ENCODE peak calls at places on chromosomes 2 and 18, in five cellular contexts. One of them, this sample, is unnamed.

GRCh38 chr2:141522702-141523101 is 608.1 kb downstream of the LRP1B start:
- DNase-seq in H9: no peak
- DNase-seq in neuronal stem cell: no peak
- DNase-seq in H1: no peak
- DNase-seq in trophoblast cell: no peak
- DNase-seq in this sample: no peak

GRCh38 chr2:181947273-181947672 is 38.4 kb upstream of the PPP1R1C start:
- DNase-seq in H9: no peak
- DNase-seq in neuronal stem cell: no peak
- DNase-seq in H1: no peak
- DNase-seq in trophoblast cell: peak; percentile 67
- DNase-seq in this sample: no peak

GRCh38 chr2:237875234-237876055 is 16.0 kb downstream of the RAMP1 start:
- DNase-seq in H9: no peak
- DNase-seq in neuronal stem cell: no peak
- DNase-seq in H1: no peak
- DNase-seq in trophoblast cell: no peak
- DNase-seq in this sample: no peak

GRCh38 chr2:239222346-239223028 is 178.3 kb downstream of the HDAC4 start:
- DNase-seq in H9: no peak
- DNase-seq in neuronal stem cell: no peak
- DNase-seq in H1: no peak
- DNase-seq in trophoblast cell: peak; percentile 7
- DNase-seq in this sample: peak; percentile 47

GRCh38 chr18:41814651-41815050 is 140.4 kb upstream of the PIK3C3 start:
- DNase-seq in H9: no peak
- DNase-seq in neuronal stem cell: no peak
- DNase-seq in H1: no peak
- DNase-seq in trophoblast cell: no peak
- DNase-seq in this sample: no peak

GRCh38 chr2:173750332-173750731 is 214.8 kb downstream of the SP3 start:
- DNase-seq in H9: peak; percentile 53
- DNase-seq in neuronal stem cell: peak; percentile 33
- DNase-seq in H1: no peak
- DNase-seq in trophoblast cell: no peak
- DNase-seq in this sample: peak; percentile 25

GRCh38 chr2:105857076-105857740 is 112.5 kb downstream of the NCK2 start:
- DNase-seq in H9: no peak
- DNase-seq in neuronal stem cell: no peak
- DNase-seq in H1: no peak
- DNase-seq in trophoblast cell: no peak
- DNase-seq in this sample: no peak

GRCh38 chr2:173374634-173375033 is 20.0 kb downstream of the CDCA7 start:
- DNase-seq in H9: no peak
- DNase-seq in neuronal stem cell: no peak
- DNase-seq in H1: no peak
- DNase-seq in trophoblast cell: no peak
- DNase-seq in this sample: no peak

GRCh38 chr2:201383156-201383555 is 26.0 kb upstream of the FLACC1 start:
- DNase-seq in H9: no peak
- DNase-seq in neuronal stem cell: no peak
- DNase-seq in H1: no peak
- DNase-seq in trophoblast cell: no peak
- DNase-seq in this sample: no peak

GRCh38 chr18:12317664-12318333 is 9.8 kb downstream of the TUBB6 start:
- DNase-seq in H9: no peak
- DNase-seq in neuronal stem cell: no peak
- DNase-seq in H1: no peak
- DNase-seq in trophoblast cell: peak; percentile 81
- DNase-seq in this sample: peak; percentile 85

GRCh38 chr2:128786800-128787478 is 468.3 kb upstream of the HS6ST1 start:
- DNase-seq in H9: peak; percentile 48
- DNase-seq in neuronal stem cell: peak; percentile 32
- DNase-seq in H1: no peak
- DNase-seq in trophoblast cell: no peak
- DNase-seq in this sample: peak; percentile 1

GRCh38 chr2:116180072-116180471 is 1634.4 kb upstream of the DDX18 start:
- DNase-seq in H9: no peak
- DNase-seq in neuronal stem cell: no peak
- DNase-seq in H1: no peak
- DNase-seq in trophoblast cell: no peak
- DNase-seq in this sample: no peak

GRCh38 chr2:121343191-121343590 is 58.2 kb upstream of the TFCP2L1 start:
- DNase-seq in H9: no peak
- DNase-seq in neuronal stem cell: no peak
- DNase-seq in H1: no peak
- DNase-seq in trophoblast cell: peak; percentile 44
- DNase-seq in this sample: no peak

GRCh38 chr2:182477774-182478173 is 50.9 kb upstream of the PDE1A start:
- DNase-seq in H9: no peak
- DNase-seq in neuronal stem cell: no peak
- DNase-seq in H1: no peak
- DNase-seq in trophoblast cell: peak; percentile 15
- DNase-seq in this sample: no peak

GRCh38 chr2:95526360-95527341 is 42.1 kb upstream of the TRIM43B start:
- DNase-seq in H9: no peak
- DNase-seq in neuronal stem cell: no peak
- DNase-seq in H1: no peak
- DNase-seq in trophoblast cell: peak; percentile 37
- DNase-seq in this sample: peak; percentile 67

GRCh38 chr2:199999166-199999565 is 43.8 kb downstream of the MAIP1 start:
- DNase-seq in H9: no peak
- DNase-seq in neuronal stem cell: no peak
- DNase-seq in H1: no peak
- DNase-seq in trophoblast cell: peak; percentile 20
- DNase-seq in this sample: peak; percentile 13

GRCh38 chr2:56448403-56448998 is 264.7 kb downstream of the CCDC85A start:
- DNase-seq in H9: no peak
- DNase-seq in neuronal stem cell: no peak
- DNase-seq in H1: no peak
- DNase-seq in trophoblast cell: no peak
- DNase-seq in this sample: no peak

GRCh38 chr2:127479219-127479825 is 47.0 kb downstream of the IWS1 start:
- DNase-seq in H9: no peak
- DNase-seq in neuronal stem cell: peak; percentile 47
- DNase-seq in H1: no peak
- DNase-seq in trophoblast cell: peak; percentile 79
- DNase-seq in this sample: peak; percentile 73

GRCh38 chr2:6972067-6972710 is 55.0 kb downstream of the RNF144A start:
- DNase-seq in H9: no peak
- DNase-seq in neuronal stem cell: no peak
- DNase-seq in H1: no peak
- DNase-seq in trophoblast cell: no peak
- DNase-seq in this sample: no peak

GRCh38 chr2:37782155-37782673 is 110.8 kb upstream of the CDC42EP3 start:
- DNase-seq in H9: no peak
- DNase-seq in neuronal stem cell: no peak
- DNase-seq in H1: no peak
- DNase-seq in trophoblast cell: no peak
- DNase-seq in this sample: no peak

GRCh38 chr2:37780097-37780676 is 108.7 kb upstream of the CDC42EP3 start:
- DNase-seq in H9: no peak
- DNase-seq in neuronal stem cell: no peak
- DNase-seq in H1: no peak
- DNase-seq in trophoblast cell: no peak
- DNase-seq in this sample: peak; percentile 68

GRCh38 chr2:37779123-37779522 is 107.7 kb upstream of the CDC42EP3 start:
- DNase-seq in H9: no peak
- DNase-seq in neuronal stem cell: no peak
- DNase-seq in H1: no peak
- DNase-seq in trophoblast cell: no peak
- DNase-seq in this sample: peak; percentile 59

GRCh38 chr2:37781028-37781427 is 109.6 kb upstream of the CDC42EP3 start:
- DNase-seq in H9: no peak
- DNase-seq in neuronal stem cell: no peak
- DNase-seq in H1: no peak
- DNase-seq in trophoblast cell: no peak
- DNase-seq in this sample: peak; percentile 86

DNA sequence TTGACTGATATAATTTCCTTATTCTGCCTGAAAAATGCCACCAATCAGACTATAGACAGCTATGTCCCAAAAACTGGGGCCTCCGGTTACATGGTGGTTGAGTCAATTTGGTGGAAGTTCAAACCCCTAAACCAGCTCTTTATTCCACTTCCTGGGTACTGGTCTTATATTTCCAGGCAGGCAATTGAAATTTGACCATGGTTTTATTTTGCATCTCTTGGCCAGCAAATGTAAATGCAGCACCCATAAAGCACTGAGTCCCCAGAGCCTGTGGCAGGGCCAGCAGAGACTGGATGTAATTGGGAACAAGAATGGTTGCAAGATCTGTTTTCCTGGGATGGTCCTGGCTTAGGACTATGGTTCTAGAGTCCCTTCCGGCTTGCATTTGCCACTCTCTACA is 108.2 kb upstream of the CDC42EP3 start:
- DNase-seq in H9: no peak
- DNase-seq in neuronal stem cell: no peak
- DNase-seq in H1: no peak
- DNase-seq in trophoblast cell: no peak
- DNase-seq in this sample: no peak
- H4K91ac ChIP-seq in H9: no peak overlapping the region
- H4K91ac ChIP-seq in neuronal stem cell: no peak overlapping the region
- H4K91ac ChIP-seq in H1: no peak overlapping the region
- H4K91ac ChIP-seq in trophoblast cell: no peak overlapping the region
- H4K91ac ChIP-seq in this sample: peak overlapping the region; percentile 99

DNA sequence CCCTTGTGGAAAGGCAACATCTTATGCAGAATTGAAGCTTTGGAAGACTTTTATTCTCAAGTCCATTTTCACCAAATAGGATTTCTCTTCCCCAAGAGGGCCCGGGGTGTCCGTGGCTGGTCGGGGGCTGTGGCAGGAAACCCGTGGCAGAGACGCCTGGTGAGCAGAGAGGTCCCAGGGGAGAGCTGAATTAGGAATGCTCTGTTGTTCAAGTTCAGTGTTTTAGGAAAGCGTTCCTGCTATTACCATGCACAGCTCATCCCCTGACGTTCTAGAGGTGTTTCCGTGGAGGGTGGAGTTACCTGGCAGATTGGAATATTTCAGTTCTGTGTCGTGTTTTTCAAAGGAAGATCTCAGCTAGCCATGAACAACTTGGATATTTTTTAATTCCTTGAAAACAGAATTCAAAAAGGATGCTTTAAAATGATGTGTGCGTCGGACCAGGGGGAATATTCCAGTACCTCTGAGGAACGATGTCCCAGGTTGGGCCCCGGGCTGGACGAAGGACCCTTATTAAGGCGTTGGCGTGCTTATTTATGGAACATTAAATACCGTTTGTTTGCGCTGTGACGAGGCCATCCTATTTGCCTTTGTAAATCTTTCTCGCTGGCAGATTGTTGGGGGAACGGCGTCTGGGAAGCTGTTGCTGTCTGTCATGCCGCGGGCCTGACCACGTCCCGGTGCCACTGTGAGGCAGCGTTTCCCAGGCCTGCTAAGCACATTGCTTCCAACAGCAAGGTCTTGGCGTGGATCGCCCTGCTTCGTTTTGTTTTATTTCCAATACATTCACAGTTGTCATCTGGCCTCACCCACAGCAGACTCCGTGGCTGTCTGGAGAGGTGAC is 8.2 kb downstream of the NFATC1 start:
- DNase-seq in H9: no peak
- DNase-seq in neuronal stem cell: no peak
- DNase-seq in H1: no peak
- DNase-seq in trophoblast cell: peak; percentile 61
- DNase-seq in this sample: no peak
- H3K9ac ChIP-seq in H9: no peak overlapping the region
- H3K9ac ChIP-seq in neuronal stem cell: no peak overlapping the region
- H3K9ac ChIP-seq in H1: no peak overlapping the region
- H3K9ac ChIP-seq in trophoblast cell: no peak overlapping the region
- H3K9ac ChIP-seq in this sample: no peak overlapping the region

GRCh38 chr2:73114273-73114867 is 1.6 kb upstream of the RAB11FIP5 start:
- DNase-seq in H9: no peak
- DNase-seq in neuronal stem cell: no peak
- DNase-seq in H1: no peak
- DNase-seq in trophoblast cell: no peak
- DNase-seq in this sample: peak; percentile 70

GRCh38 chr2:73112026-73112912 is 479 bp downstream of the RAB11FIP5 start:
- DNase-seq in H9: peak; percentile 57
- DNase-seq in neuronal stem cell: peak; percentile 44
- DNase-seq in H1: no peak
- DNase-seq in trophoblast cell: peak; percentile 69
- DNase-seq in this sample: peak; percentile 49

GRCh38 chr2:73113634-73113958 is 848 bp upstream of the RAB11FIP5 start:
- DNase-seq in H9: no peak
- DNase-seq in neuronal stem cell: no peak
- DNase-seq in H1: no peak
- DNase-seq in trophoblast cell: no peak
- DNase-seq in this sample: no peak

GRCh38 chr2:73111300-73112025 is 1.3 kb downstream of the RAB11FIP5 start:
- DNase-seq in H9: peak; percentile 75
- DNase-seq in neuronal stem cell: peak; percentile 24
- DNase-seq in H1: no peak
- DNase-seq in trophoblast cell: peak; percentile 50
- DNase-seq in this sample: no peak

GRCh38 chr2:73112913-73113633 is at the start of gene RAB11FIP5:
- DNase-seq in H9: peak; percentile 87
- DNase-seq in neuronal stem cell: peak; percentile 80
- DNase-seq in H1: no peak
- DNase-seq in trophoblast cell: peak; percentile 86
- DNase-seq in this sample: peak; percentile 88
- H3K4ac ChIP-seq in H9: no peak within 1 kb of the TSS
- H3K4ac ChIP-seq in neuronal stem cell: peak within 1 kb of the TSS; percentile 45
- H3K4ac ChIP-seq in H1: no peak within 1 kb of the TSS
- H3K4ac ChIP-seq in trophoblast cell: peak within 1 kb of the TSS; percentile 17
- H3K4ac ChIP-seq in this sample: peak within 1 kb of the TSS; percentile 78

GRCh38 chr2:126372406-126372805 is 283.6 kb upstream of the GYPC start:
- DNase-seq in H9: no peak
- DNase-seq in neuronal stem cell: no peak
- DNase-seq in H1: no peak
- DNase-seq in trophoblast cell: no peak
- DNase-seq in this sample: no peak
- H4K91ac ChIP-seq in H9: no peak overlapping the region
- H4K91ac ChIP-seq in neuronal stem cell: no peak overlapping the region
- H4K91ac ChIP-seq in H1: no peak overlapping the region
- H4K91ac ChIP-seq in trophoblast cell: no peak overlapping the region
- H4K91ac ChIP-seq in this sample: no peak overlapping the region

GRCh38 chr2:195382186-195382585 is 274.8 kb upstream of the SLC39A10 start:
- DNase-seq in H9: no peak
- DNase-seq in neuronal stem cell: no peak
- DNase-seq in H1: no peak
- DNase-seq in trophoblast cell: no peak
- DNase-seq in this sample: no peak
- H3K9ac ChIP-seq in H9: no peak overlapping the region
- H3K9ac ChIP-seq in neuronal stem cell: no peak overlapping the region
- H3K9ac ChIP-seq in H1: no peak overlapping the region
- H3K9ac ChIP-seq in trophoblast cell: no peak overlapping the region
- H3K9ac ChIP-seq in this sample: no peak overlapping the region